ENCODE peak calls at places on chromosomes 2 and 18, in four cellular contexts. V, Q, B and H are unnamed samples.

GRCh38 chr18:10406172-10406663 is 48.2 kb upstream of the APCDD1 start:
- DNase-seq in V (peak), Q (no peak), B (no peak), H (no peak)

GRCh38 chr18:53153281-53153680 is 813.3 kb downstream of the DCC start:
- DNase-seq in V (peak), Q (peak), B (no peak), H (no peak)

GRCh38 chr2:95020275-95021014 is 5.1 kb upstream of the MAL start:
- DNase-seq in V (no peak), Q (no peak), B (no peak), H (no peak)

GRCh38 chr2:45643095-45643494 is 8.4 kb upstream of the PRKCE start:
- DNase-seq in V (peak), Q (no peak), B (no peak), H (no peak)

GRCh38 chr2:62071760-62072680 is 123.9 kb upstream of the B3GNT2 start:
- DNase-seq in V (peak), Q (no peak), B (no peak), H (no peak)

GRCh38 chr2:222351035-222351434 is 52.2 kb upstream of the PAX3 start:
- DNase-seq in V (no peak), Q (no peak), B (no peak), H (no peak)

GRCh38 chr18:26052497-26052896 is 37.9 kb downstream of the SS18 start:
- DNase-seq in V (no peak), Q (no peak), B (peak), H (no peak)

GRCh38 chr2:201233192-201234166 is 26.9 kb upstream of the CASP8 start:
- DNase-seq in V (peak), Q (peak), B (no peak), H (peak)

GRCh38 chr2:202566286-202566685 is 68.5 kb upstream of the FAM117B start:
- DNase-seq in V (no peak), Q (no peak), B (no peak), H (no peak)

GRCh38 chr2:167420261-167420660 is 532.0 kb downstream of the XIRP2 start:
- DNase-seq in V (no peak), Q (no peak), B (no peak), H (no peak)

GRCh38 chr2:36507408-36507812 is 90.6 kb downstream of the FEZ2 start:
- DNase-seq in V (peak), Q (peak), B (peak), H (no peak)

GRCh38 chr2:12262681-12263436 is 453.9 kb upstream of the TRIB2 start:
- DNase-seq in V (no peak), Q (no peak), B (peak), H (peak)

GRCh38 chr2:240441993-240442411 is 6.5 kb downstream of the GPC1 start:
- DNase-seq in V (no peak), Q (no peak), B (no peak), H (peak)

GRCh38 chr2:204027105-204027504 is 90.5 kb downstream of the ICOS start:
- DNase-seq in V (no peak), Q (no peak), B (no peak), H (no peak)

GRCh38 chr2:1886405-1886992 is 142.2 kb upstream of the PXDN start:
- DNase-seq in V (peak), Q (peak), B (peak), H (peak)

GRCh38 chr18:47265197-47265596 is 13.7 kb upstream of the SKOR2 start:
- DNase-seq in V (no peak), Q (peak), B (no peak), H (no peak)

GRCh38 chr2:147164563-147164962 is 680.3 kb upstream of the ACVR2A start:
- DNase-seq in V (no peak), Q (no peak), B (no peak), H (no peak)

GRCh38 chr2:105361132-105361889 is 24.0 kb downstream of the C2orf49 start:
- DNase-seq in V (no peak), Q (no peak), B (no peak), H (no peak)

GRCh38 chr2:40173276-40173675 is 278.6 kb downstream of the SLC8A1 start:
- DNase-seq in V (no peak), Q (no peak), B (peak), H (no peak)

GRCh38 chr2:82234283-82234682 is 1929.7 kb upstream of the LRRTM1 start:
- DNase-seq in V (peak), Q (no peak), B (no peak), H (no peak)

GRCh38 chr2:176098366-176099158 is 1.0 kb upstream of the HOXD12 start:
- DNase-seq in V (peak), Q (no peak), B (no peak), H (no peak)

GRCh38 chr2:173997779-173998178 is 32.6 kb upstream of the SP3 start:
- DNase-seq in V (no peak), Q (no peak), B (no peak), H (peak)

GRCh38 chr18:36314754-36315153 is 17.2 kb downstream of the FHOD3 start:
- DNase-seq in V (no peak), Q (no peak), B (peak), H (no peak)

GRCh38 chr2:237702439-237703397 is 75.3 kb downstream of the LRRFIP1 start:
- DNase-seq in V (peak), Q (no peak), B (no peak), H (peak)

GRCh38 chr18:48308755-48309154 is 100.4 kb downstream of the ZBTB7C start:
- DNase-seq in V (no peak), Q (no peak), B (no peak), H (no peak)

GRCh38 chr2:121561617-121562268 is 31.1 kb downstream of the RNU4ATAC start:
- DNase-seq in V (no peak), Q (peak), B (peak), H (no peak)